ENCODE peak calls at places on chromosomes 5 and 9, in eight cellular contexts. A, C, I, M, D, Z, Q and W are unnamed samples.

GRCh38 chr5:34007116-34007674 is 655 bp downstream of the AMACR start:
- DNase-seq in I (no peak), M (no peak), A (no peak), Q (no peak), Z (peak; percentile 22), C (no peak), D (no peak), W (no peak)

GRCh38 chr9:33289501-33289900 is 815 bp upstream of the NFX1 start:
- DNase-seq in D (no peak), Z (peak; percentile 14), I (no peak), M (peak; percentile 59), Q (no peak), C (peak; percentile 9), A (peak; percentile 18), W (no peak)

GRCh38 chr9:135596211-135596610 is 34.7 kb downstream of the PAEP start:
- DNase-seq in I (no peak), A (no peak), D (no peak), Z (no peak), Q (no peak), C (no peak), M (no peak), W (no peak)

GRCh38 chr9:124537926-124538325 is 30.7 kb upstream of the NR5A1 start:
- DNase-seq in M (no peak), C (no peak), Z (no peak), A (no peak), D (no peak), I (no peak), Q (no peak), W (no peak)

GRCh38 chr9:21556581-21557427 is 74.7 kb upstream of the IFNE start:
- DNase-seq in D (peak; percentile 33), M (no peak), C (no peak), A (no peak), Z (peak; percentile 63), Q (no peak), I (no peak), W (no peak)

GRCh38 chr9:97726716-97727115 is 29.6 kb upstream of the XPA start:
- DNase-seq in A (no peak), D (no peak), I (no peak), M (no peak), Q (no peak), Z (no peak), C (no peak), W (no peak)

GRCh38 chr9:77447646-77448045 is 200.5 kb downstream of the GNA14 start:
- DNase-seq in Q (no peak), I (no peak), A (no peak), C (no peak), Z (no peak), D (no peak), M (no peak), W (no peak)

GRCh38 chr9:91315191-91315590 is 46.5 kb downstream of the AUH start:
- DNase-seq in M (no peak), I (no peak), A (no peak), Z (no peak), Q (no peak), D (no peak), C (no peak), W (no peak)

GRCh38 chr5:136364307-136364706 is 1.0 kb downstream of the TRPC7 start:
- DNase-seq in Z (no peak), I (no peak), C (no peak), D (no peak), Q (no peak), A (no peak), M (no peak), W (no peak)

GRCh38 chr5:9423611-9424010 is 122.3 kb downstream of the SEMA5A start:
- DNase-seq in Q (no peak), A (no peak), D (no peak), I (no peak), C (peak; percentile 55), M (no peak), Z (peak; percentile 27), W (no peak)

GRCh38 chr5:110873773-110874437 is 135.1 kb downstream of the SLC25A46 start:
- DNase-seq in D (no peak), I (no peak), A (no peak), Q (no peak), M (no peak), C (no peak), Z (peak; percentile 77), W (no peak)

GRCh38 chr9:14768561-14769234 is 46.2 kb upstream of the CER1 start:
- DNase-seq in C (peak; percentile 60), M (no peak), Z (peak; percentile 78), D (peak; percentile 7), A (no peak), Q (peak; percentile 33), I (no peak), W (peak; percentile 23)

GRCh38 chr5:36599986-36600779 is 6.2 kb upstream of the SLC1A3 start:
- DNase-seq in A (no peak), Q (no peak), Z (peak; percentile 44), I (no peak), C (peak; percentile 94), M (no peak), D (peak; percentile 74), W (no peak)

GRCh38 chr5:14581891-14582796 is 552 bp downstream of the OTULINL start:
- DNase-seq in I (no peak), Q (peak; percentile 66), Z (peak; percentile 9), A (peak; percentile 59), M (peak; percentile 84), C (no peak), D (no peak), W (peak; percentile 38)

GRCh38 chr9:82489579-82489915 is 501.0 kb downstream of the SPATA31D1 start:
- DNase-seq in M (no peak), I (no peak), Q (no peak), Z (peak; percentile 94), C (peak; percentile 43), D (no peak), A (no peak), W (no peak)

GRCh38 chr5:53480474-53481353 is at the start of gene FST:
- DNase-seq in C (no peak), A (peak; percentile 21), D (no peak), M (peak; percentile 66), I (no peak), Q (peak; percentile 35), Z (peak; percentile 59), W (peak; percentile 45)

GRCh38 chr9:114011313-114011712 is 66.8 kb downstream of the AMBP start:
- DNase-seq in I (no peak), M (no peak), Q (no peak), A (no peak), D (no peak), Z (no peak), C (no peak), W (no peak)

GRCh38 chr5:150565868-150566267 is 57.9 kb downstream of the NDST1 start:
- DNase-seq in I (no peak), C (no peak), A (no peak), D (no peak), Z (no peak), M (no peak), Q (no peak), W (no peak)
- TF ChIP-seq CTCF in I (no peak), C (no peak), A (no peak), D (no peak), Z (no peak), M (no peak), Q (no peak), W (no peak)

DNA sequence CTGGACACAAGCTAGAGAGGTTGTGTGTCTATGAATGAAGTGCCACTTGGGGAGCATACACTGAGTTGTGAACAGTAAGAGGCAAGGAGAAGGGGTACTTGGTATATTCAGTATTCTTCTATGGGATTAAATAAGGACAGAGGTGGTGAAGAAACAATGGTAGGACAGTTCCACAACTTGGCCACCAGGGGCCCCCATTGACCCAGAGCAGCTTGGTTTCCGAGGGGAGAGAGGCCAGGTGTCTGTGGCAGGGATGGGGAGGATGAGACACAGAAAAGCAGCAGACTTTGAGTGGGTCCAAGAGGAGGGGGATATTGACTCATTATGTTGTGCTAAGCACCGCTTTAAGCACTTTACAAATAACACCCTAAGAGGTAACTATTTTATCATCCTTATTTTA is 220.6 kb downstream of the MELK start:
- DNase-seq in Z (no peak), C (no peak), M (no peak), Q (no peak), A (no peak), D (no peak), I (no peak), W (no peak)
- TF ChIP-seq CTCF in Z (no peak), C (peak; percentile 11), M (no peak), Q (no peak), A (no peak), D (peak; percentile 24), I (no peak), W (peak; percentile 54)

GRCh38 chr5:74942622-74943286 is 76.6 kb upstream of the FAM169A start:
- DNase-seq in A (no peak), Z (no peak), D (no peak), C (no peak), I (no peak), M (no peak), Q (no peak), W (no peak)

GRCh38 chr5:74940782-74941363 is 74.7 kb upstream of the FAM169A start:
- DNase-seq in A (no peak), Z (no peak), Q (no peak), M (no peak), I (no peak), C (no peak), D (no peak), W (no peak)

GRCh38 chr5:74946471-74946870 is 80.3 kb upstream of the FAM169A start:
- DNase-seq in Q (no peak), C (no peak), I (no peak), A (no peak), D (no peak), M (no peak), Z (no peak), W (no peak)

GRCh38 chr5:74945561-74946165 is 79.5 kb upstream of the FAM169A start:
- DNase-seq in D (no peak), Z (no peak), M (no peak), A (no peak), Q (peak; percentile 14), C (no peak), I (no peak), W (no peak)

GRCh38 chr5:74943905-74944304 is 77.7 kb upstream of the FAM169A start:
- DNase-seq in M (no peak), Z (no peak), Q (no peak), I (no peak), C (no peak), D (no peak), A (no peak), W (no peak)
- TF ChIP-seq CTCF in M (no peak), Z (peak; percentile 25), Q (no peak), I (no peak), C (peak; percentile 30), D (no peak), A (no peak), W (peak; percentile 49)

GRCh38 chr9:96072930-96073329 is 197.4 kb downstream of the ERCC6L2 start:
- DNase-seq in Q (no peak), C (no peak), I (no peak), M (no peak), D (no peak), Z (no peak), A (no peak), W (no peak)

GRCh38 chr9:96073531-96074284 is 198.2 kb downstream of the ERCC6L2 start:
- DNase-seq in A (no peak), Z (no peak), Q (no peak), I (no peak), C (no peak), M (no peak), D (no peak), W (no peak)

GRCh38 chr9:96069821-96070220 is 194.3 kb downstream of the ERCC6L2 start:
- DNase-seq in C (no peak), M (no peak), D (no peak), Q (no peak), Z (no peak), A (no peak), I (no peak), W (no peak)

GRCh38 chr9:96068511-96068910 is 193.0 kb downstream of the ERCC6L2 start:
- DNase-seq in A (no peak), C (no peak), I (no peak), Z (no peak), D (no peak), M (peak; percentile 92), Q (no peak), W (no peak)

GRCh38 chr9:96071245-96072124 is 196.0 kb downstream of the ERCC6L2 start:
- DNase-seq in I (no peak), Q (peak; percentile 57), Z (no peak), M (no peak), D (no peak), A (no peak), C (peak; percentile 25), W (peak; percentile 28)
- TF ChIP-seq CTCF in I (peak; percentile 34), Q (no peak), Z (peak; percentile 62), M (peak; percentile 18), D (peak; percentile 45), A (no peak), C (peak; percentile 59), W (peak; percentile 60)